ENCODE peak calls at places on chromosomes 1 and 21, in six cellular contexts. T, J, K, G, H and C are unnamed samples.

GRCh38 chr1:90114521-90115141 is 119.7 kb downstream of the ZNF326 start:
- DNase-seq in K (peak), T (no peak), J (no peak), G (no peak), H (peak), C (no peak)

GRCh38 chr1:221670081-221670480 is 71.8 kb downstream of the DUSP10 start:
- DNase-seq in G (no peak), J (no peak), T (no peak), H (no peak), K (no peak), C (no peak)

GRCh38 chr1:15323351-15323988 is 76.4 kb downstream of the FHAD1 start:
- DNase-seq in T (peak), G (peak), J (peak), H (peak), K (peak), C (peak)

GRCh38 chr1:32200226-32201010 is at the start of gene CCDC28B:
- DNase-seq in G (peak), K (peak), H (peak), J (peak), T (peak), C (peak)

GRCh38 chr1:31771891-31772668 is 7.9 kb upstream of the ADGRB2 start:
- DNase-seq in G (no peak), K (peak), J (no peak), T (no peak), H (no peak), C (no peak)

GRCh38 chr1:231969078-231969477 is 342.5 kb downstream of the DISC1 start:
- DNase-seq in K (no peak), H (no peak), T (no peak), J (no peak), G (no peak), C (no peak)

GRCh38 chr1:31038360-31038759 is 27.2 kb downstream of the PUM1 start:
- DNase-seq in H (no peak), G (no peak), J (no peak), T (no peak), K (no peak), C (no peak)

GRCh38 chr1:236457775-236458174 is 63.7 kb downstream of the EDARADD start:
- DNase-seq in G (no peak), T (no peak), K (no peak), H (no peak), J (no peak), C (no peak)

GRCh38 chr1:181541947-181542346 is 58.6 kb downstream of the CACNA1E start:
- DNase-seq in T (no peak), J (no peak), K (no peak), G (no peak), H (no peak), C (no peak)

GRCh38 chr1:113255728-113256347 is 134.5 kb upstream of the MAGI3 start:
- DNase-seq in G (no peak), K (no peak), H (no peak), T (no peak), J (no peak), C (no peak)

GRCh38 chr1:212967767-212968166 is 17.4 kb downstream of the VASH2 start:
- DNase-seq in H (no peak), T (peak), J (no peak), G (no peak), K (no peak), C (no peak)

GRCh38 chr21:38806153-38806941 is 618 bp downstream of the ETS2 start:
- DNase-seq in K (peak), T (peak), G (no peak), J (peak), H (no peak), C (no peak)

GRCh38 chr1:235012436-235013210 is 116.0 kb downstream of the TOMM20 start:
- DNase-seq in J (no peak), G (no peak), T (no peak), K (no peak), H (no peak), C (no peak)

GRCh38 chr1:212225416-212225815 is 59.8 kb upstream of the PPP2R5A start:
- DNase-seq in K (peak), T (no peak), H (no peak), G (no peak), J (no peak), C (no peak)